ENCODE peak calls at places on chromosomes 3 and 15, in nine cellular contexts. E is gastrocnemius medialis; T is mesendoderm; Q is right atrium auricular region; L is heart left ventricle; O is MM.1S; D is CD4-positive, alpha-beta memory T cell; C is SJCRH30; K is spleen. A is an unnamed sample. For H3K4me1, the result is how much of the 10 kb centered on the place peaks cover.

GRCh38 chr3:53533486-53533885 is 39.1 kb downstream of the CACNA1D start:
- DNase-seq in C (no peak), L (no peak), E (no peak), K (no peak), T (no peak), O (no peak), D (no peak), Q (no peak), A (no peak)

GRCh38 chr3:146275476-146275875 is 24.6 kb upstream of the PLSCR4 start:
- DNase-seq in C (no peak), L (no peak), T (peak), O (no peak), E (no peak), D (no peak), Q (no peak), K (no peak), A (no peak)

GRCh38 chr3:183339461-183340086 is 86.5 kb downstream of the B3GNT5 start:
- DNase-seq in L (no peak), Q (no peak), T (no peak), E (no peak), O (no peak), C (no peak), K (no peak), D (no peak), A (no peak)

GRCh38 chr3:40152482-40153133 is 156.9 kb upstream of the EIF1B start:
- DNase-seq in O (no peak), E (peak), Q (no peak), L (no peak), K (no peak), D (no peak), T (peak), C (no peak), A (no peak)

GRCh38 chr3:49476563-49476962 is 6.5 kb downstream of the DAG1 start:
- DNase-seq in Q (no peak), L (no peak), K (no peak), D (no peak), O (no peak), C (no peak), E (no peak), T (no peak), A (no peak)

GRCh38 chr3:49788056-49788455 is 1.7 kb upstream of the IP6K1 start:
- DNase-seq in L (no peak), D (no peak), O (no peak), C (no peak), Q (no peak), T (no peak), E (no peak), K (peak), A (no peak)

GRCh38 chr3:126155280-126155640 is 25.1 kb downstream of the ALDH1L1 start:
- DNase-seq in L (peak), O (no peak), T (no peak), C (no peak), K (peak), D (no peak), E (no peak), Q (peak), A (no peak)

GRCh38 chr3:184683900-184684560 is 27.8 kb downstream of the MAGEF1 start:
- DNase-seq in D (no peak), C (no peak), Q (no peak), E (no peak), K (peak), T (no peak), O (no peak), L (no peak), A (no peak)

GRCh38 chr15:98599911-98600685 is 48.2 kb upstream of the IGF1R start:
- DNase-seq in T (peak), L (no peak), Q (peak), D (peak), O (no peak), C (no peak), E (no peak), K (peak), A (no peak)

GRCh38 chr3:189868061-189868460 is 236.9 kb downstream of the TP63 start:
- DNase-seq in E (no peak), O (no peak), L (no peak), C (no peak), T (no peak), Q (no peak), D (no peak), K (no peak), A (no peak)

GRCh38 chr3:45881031-45882022 is 5.0 kb upstream of the CCR9 start:
- DNase-seq in O (peak), D (peak), Q (no peak), L (no peak), C (no peak), T (peak), E (no peak), K (no peak), A (no peak)

GRCh38 chr3:56908004-56908403 is 106.3 kb upstream of the ARHGEF3 start:
- DNase-seq in O (no peak), C (no peak), E (no peak), D (no peak), K (no peak), L (no peak), T (no peak), Q (no peak), A (no peak)

GRCh38 chr3:123384256-123384655 is 64.6 kb downstream of the ADCY5 start:
- DNase-seq in K (no peak), O (no peak), E (no peak), Q (no peak), L (peak), D (no peak), C (no peak), T (no peak), A (no peak)

GRCh38 chr3:123385072-123385471 is 63.8 kb downstream of the ADCY5 start:
- DNase-seq in L (peak), T (no peak), Q (no peak), O (no peak), K (peak), E (no peak), D (no peak), C (peak), A (no peak)

GRCh38 chr3:123385981-123386380 is 62.9 kb downstream of the ADCY5 start:
- DNase-seq in L (peak), T (no peak), C (peak), Q (no peak), K (peak), O (no peak), E (no peak), D (no peak), A (no peak)

GRCh38 chr3:123385499-123385898 is 63.4 kb downstream of the ADCY5 start:
- DNase-seq in T (no peak), K (peak), O (no peak), C (no peak), D (no peak), Q (no peak), E (no peak), L (peak), A (no peak)

DNA sequence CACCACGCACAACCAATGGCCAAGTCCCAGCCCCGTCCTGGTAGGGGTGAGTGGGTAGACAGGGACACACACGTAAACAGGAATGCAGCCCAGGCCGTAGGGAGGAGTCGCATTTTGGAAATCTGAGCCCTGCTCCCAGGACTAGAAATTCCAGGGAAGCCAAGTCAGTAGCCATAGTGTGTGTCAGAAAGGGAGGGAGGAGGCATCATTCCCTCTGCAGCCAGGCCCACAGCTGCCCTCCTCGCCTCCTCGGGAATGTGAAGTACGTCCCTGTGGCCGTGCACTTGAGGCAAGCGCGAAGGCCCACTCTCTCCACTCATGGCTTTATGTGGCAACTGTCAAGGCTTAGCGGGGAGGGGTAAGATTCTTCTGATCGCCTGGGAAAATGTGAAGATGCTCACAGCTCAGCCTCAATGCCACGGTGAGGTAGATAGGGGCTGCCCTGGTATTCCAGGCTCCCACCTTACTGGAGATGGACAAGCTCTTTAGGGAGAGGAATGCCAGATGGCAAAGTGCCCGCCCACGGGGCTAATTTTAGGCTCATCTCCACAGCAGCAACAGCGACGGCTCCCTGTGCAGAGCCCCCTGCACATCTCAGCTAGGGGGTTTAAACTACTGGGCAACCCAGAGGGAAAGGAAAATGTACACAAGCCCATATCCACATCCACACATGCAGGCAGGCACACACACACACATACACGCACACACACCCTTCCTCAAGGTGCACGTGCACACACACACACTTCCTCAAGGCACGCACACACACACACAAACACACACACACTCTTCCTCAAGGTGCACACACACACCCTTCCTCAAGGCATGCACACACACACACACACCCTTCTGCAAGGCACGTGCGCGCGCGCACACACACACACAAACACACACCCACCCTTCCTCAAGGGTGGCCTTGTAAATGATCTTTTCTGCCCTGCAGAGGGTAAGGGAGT is 65.5 kb downstream of the ADCY5 start:
- DNase-seq in O (no peak), L (peak), T (peak), K (no peak), Q (no peak), E (no peak), D (no peak), C (peak), A (no peak)
- H3K4me1 ChIP-seq in O (under half), L (under half), T (under half), K (under half), Q (under half), E (under half), D (under half), C (under half), A (under half)

DNA sequence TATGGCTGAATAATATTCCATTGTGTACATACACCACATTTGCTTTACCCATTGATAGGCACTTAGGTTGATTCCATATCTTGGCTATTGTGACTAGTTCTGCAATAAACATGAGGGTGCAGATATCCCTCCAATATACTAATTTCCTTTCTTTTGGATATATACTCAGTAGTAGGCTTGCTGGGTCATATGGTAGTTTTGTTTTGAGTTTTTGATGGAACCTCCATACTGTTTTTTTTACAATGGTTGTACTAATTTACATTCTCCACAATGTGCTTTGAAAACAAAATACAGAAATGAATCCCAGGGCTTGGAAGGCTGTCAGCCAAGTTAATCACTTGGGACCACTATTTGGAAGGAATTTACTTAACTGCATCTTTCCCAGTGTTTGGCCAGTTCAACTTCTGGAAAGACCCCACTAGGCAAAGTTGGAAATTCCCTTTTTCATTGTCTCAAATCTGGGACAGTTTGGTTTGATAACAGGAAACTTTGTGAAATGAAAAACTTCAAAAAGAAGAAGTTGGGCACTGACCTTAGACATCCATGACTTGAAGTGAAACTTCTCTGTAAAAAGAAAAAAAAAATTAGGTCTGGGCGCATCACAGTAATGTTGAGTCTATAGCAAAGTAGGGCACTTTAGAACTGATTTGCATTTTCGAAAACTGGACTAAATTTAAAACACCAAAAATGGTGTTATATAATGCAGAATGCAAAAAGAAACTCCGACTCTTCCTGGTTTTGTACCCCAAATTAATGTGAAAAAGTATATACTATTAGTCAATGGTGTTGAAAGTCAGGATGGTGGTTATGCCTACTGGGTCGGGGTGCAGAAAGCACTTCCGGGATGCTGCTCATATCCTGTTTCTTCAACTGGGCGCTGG is 6.0 kb downstream of the CTSH start:
- DNase-seq in K (peak), T (no peak), Q (no peak), L (no peak), E (no peak), C (no peak), D (peak), O (peak), A (no peak)
- H3K4me1 ChIP-seq in K (half or more), T (under half), Q (under half), L (under half), E (under half), C (under half), D (half or more), O (under half), A (under half)

DNA sequence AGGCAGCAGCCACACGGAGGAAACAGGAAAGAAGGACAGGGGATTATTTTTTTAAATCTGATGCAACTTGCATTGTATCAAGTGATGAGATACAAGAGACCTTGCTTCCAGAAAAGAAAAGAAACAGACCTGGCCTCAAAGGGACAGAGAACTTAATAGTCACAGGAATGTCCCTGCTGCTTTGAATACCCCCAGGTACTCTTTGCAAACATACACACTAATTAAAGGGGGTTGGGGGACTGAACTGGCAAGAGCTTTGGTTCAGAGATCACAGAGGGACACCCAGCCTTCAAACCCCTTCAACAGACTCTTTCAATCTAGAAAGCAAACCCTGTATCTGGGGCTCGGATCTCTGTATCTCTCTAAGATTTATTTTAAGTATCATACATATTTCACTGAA is 18.0 kb downstream of the TNIK start:
- DNase-seq in C (no peak), K (no peak), D (no peak), L (no peak), O (no peak), E (no peak), T (peak), Q (no peak), A (no peak)
- H3K4me1 ChIP-seq in C (under half), K (under half), D (half or more), L (under half), O (under half), E (under half), T (under half), Q (under half), A (under half)

DNA sequence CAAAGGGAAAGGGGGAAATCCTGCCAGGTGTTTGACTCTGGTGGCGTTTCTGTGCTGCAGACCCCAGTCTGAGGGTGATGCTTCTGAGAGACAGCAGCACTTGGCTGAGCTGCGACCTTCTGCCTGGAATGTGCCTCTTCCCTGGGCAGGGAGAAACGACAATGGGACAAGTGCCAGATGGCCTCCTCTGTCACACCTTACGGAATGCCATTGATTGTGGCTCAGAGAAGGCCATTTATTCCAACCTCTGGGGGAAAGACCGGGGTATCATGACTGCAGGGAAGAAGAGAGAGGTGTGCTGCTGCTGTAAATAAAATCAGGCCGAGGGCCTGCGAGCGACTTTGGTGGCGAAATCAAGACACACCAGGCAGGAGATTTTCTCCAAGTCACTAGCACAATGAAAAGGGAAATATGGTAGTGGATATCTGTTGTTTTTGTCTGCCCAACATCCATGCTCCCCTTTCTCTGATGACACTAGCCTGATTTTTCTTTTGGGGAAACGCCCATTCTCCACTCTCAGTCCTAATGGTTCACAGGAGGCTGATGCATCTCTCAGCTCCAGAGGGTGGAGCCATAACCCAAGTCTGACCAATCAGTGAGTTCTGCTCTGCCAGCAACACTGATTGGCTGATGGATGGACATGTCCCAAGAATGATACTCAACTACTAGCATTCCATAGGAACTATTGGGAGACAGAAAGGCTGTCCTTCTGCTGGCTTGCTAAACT is 336.1 kb downstream of the FOXP1 start:
- DNase-seq in D (no peak), L (no peak), K (no peak), C (peak), O (no peak), Q (no peak), T (peak), E (no peak), A (no peak)
- H3K4me1 ChIP-seq in D (under half), L (under half), K (half or more), C (under half), O (under half), Q (under half), T (under half), E (under half), A (under half)

GRCh38 chr15:59950603-59951388 is 53.3 kb upstream of the FOXB1 start:
- DNase-seq in T (no peak), L (no peak), D (no peak), O (no peak), C (no peak), Q (no peak), E (no peak), K (no peak), A (no peak)

GRCh38 chr15:59952960-59953359 is 51.2 kb upstream of the FOXB1 start:
- DNase-seq in O (no peak), D (no peak), K (no peak), L (no peak), Q (no peak), E (no peak), C (no peak), T (no peak), A (no peak)

GRCh38 chr15:59953392-59953883 is 50.7 kb upstream of the FOXB1 start:
- DNase-seq in K (no peak), D (no peak), E (no peak), O (no peak), C (no peak), Q (no peak), T (no peak), L (no peak), A (no peak)

GRCh38 chr15:59946084-59946483 is 58.0 kb upstream of the FOXB1 start:
- DNase-seq in L (no peak), O (no peak), E (no peak), Q (no peak), D (no peak), C (no peak), K (no peak), T (no peak), A (no peak)

DNA sequence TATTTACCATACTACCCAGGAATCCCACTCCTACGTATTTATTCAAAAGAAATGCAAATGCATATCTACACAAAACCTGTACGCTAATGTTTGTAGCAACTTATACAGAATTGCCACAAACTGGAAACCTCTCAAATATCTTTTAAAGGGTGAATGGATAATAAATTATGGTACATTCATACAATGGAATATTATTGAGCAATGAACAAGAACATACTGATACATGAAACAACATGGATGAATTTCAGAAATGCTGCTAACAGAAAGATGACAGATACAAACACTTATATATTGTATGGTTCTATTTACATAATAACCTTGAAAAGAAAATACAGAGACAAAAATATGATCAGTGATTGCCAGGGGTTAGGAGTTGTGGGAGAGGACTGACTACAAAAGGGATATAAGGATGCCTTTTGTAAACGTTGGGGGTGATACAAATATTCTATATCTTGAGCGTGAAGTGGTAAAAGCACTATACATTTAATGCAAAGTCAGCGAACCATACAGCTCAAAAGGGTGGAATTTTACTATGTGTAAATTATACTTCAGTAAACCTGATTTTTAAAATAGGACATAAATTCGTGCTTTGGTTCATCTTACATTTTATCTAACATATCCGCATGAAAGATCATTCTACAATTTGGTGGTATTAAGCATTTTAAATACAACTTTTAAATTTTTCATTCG is 55.0 kb upstream of the FOXB1 start:
- DNase-seq in Q (no peak), C (no peak), D (no peak), E (no peak), T (no peak), K (no peak), L (no peak), O (no peak), A (no peak)
- H3K4me1 ChIP-seq in Q (under half), C (under half), D (under half), E (under half), T (under half), K (under half), L (under half), O (under half), A (under half)

DNA sequence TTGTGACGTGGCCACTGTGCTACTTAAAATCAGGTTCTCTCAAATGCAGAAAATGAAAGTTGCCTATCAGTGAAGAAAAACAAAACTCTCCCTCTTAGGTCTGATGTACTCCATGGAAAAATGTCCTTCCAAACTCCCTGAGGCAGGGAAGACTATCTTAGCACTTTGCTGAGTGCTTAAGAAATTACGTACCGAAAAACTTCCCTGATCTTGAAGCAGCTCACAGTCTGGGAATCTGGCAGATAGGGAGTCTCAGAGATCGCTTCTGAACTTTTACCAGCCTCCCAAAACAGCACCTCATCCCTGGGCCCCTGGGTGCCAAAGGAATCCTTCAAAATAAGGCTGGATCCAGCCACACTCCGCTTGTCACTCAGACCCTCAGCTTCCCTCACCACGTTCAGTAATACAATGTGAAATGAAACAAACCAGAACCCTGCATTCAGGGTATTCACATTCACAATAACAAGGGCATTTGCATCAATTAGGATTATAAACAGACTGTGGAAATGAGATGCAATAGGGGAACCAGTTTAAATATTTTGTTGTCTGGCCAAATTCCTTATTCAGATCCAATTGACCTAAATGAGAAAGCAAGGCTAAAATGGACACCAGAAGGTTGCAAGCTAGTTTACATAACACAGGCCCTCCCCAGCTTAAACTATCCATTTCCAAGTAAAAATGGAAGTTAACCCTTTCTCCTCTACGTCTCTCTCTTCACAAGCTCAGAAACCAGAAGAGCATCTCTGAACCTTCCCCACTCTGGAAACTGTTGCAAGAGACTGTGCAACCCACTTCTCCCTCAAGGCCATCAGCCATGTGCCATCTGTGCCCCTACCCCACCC is 20.9 kb downstream of the OSBPL10 start:
- DNase-seq in O (no peak), E (no peak), D (no peak), C (no peak), K (no peak), T (peak), Q (no peak), L (no peak), A (no peak)
- H3K4me1 ChIP-seq in O (under half), E (under half), D (under half), C (under half), K (half or more), T (under half), Q (under half), L (under half), A (under half)